ENCODE peak calls at places on chromosomes 4 and X, in seven cellular contexts. One of them, this sample, is unnamed.

GRCh38 chr4:7979652-7979968 is 39.9 kb upstream of the AFAP1 start:
- DNase-seq in ELF-1: no peak
- DNase-seq in GM13977: no peak
- DNase-seq in gastrocnemius medialis: no peak
- DNase-seq in activated T-cell treated with anti-CD3 and anti-CD28 coated beads, Interleukin-2, amount 50 U/mL, for 72 hours: no peak
- DNase-seq in caudate nucleus: no peak
- DNase-seq in LoVo: no peak
- DNase-seq in this sample: no peak

GRCh38 chr4:22515888-22516541 is at the start of gene ADGRA3:
- DNase-seq in ELF-1: peak
- DNase-seq in GM13977: peak
- DNase-seq in gastrocnemius medialis: peak
- DNase-seq in activated T-cell treated with anti-CD3 and anti-CD28 coated beads, Interleukin-2, amount 50 U/mL, for 72 hours: peak
- DNase-seq in caudate nucleus: no peak
- DNase-seq in LoVo: peak
- DNase-seq in this sample: no peak

GRCh38 chr4:7419961-7420660 is 14.6 kb downstream of the PSAPL1 start:
- DNase-seq in ELF-1: no peak
- DNase-seq in GM13977: no peak
- DNase-seq in gastrocnemius medialis: no peak
- DNase-seq in activated T-cell treated with anti-CD3 and anti-CD28 coated beads, Interleukin-2, amount 50 U/mL, for 72 hours: no peak
- DNase-seq in caudate nucleus: no peak
- DNase-seq in LoVo: no peak
- DNase-seq in this sample: no peak

GRCh38 chrX:49762175-49762704 is 66.5 kb upstream of the PAGE1 start:
- DNase-seq in ELF-1: no peak
- DNase-seq in GM13977: no peak
- DNase-seq in gastrocnemius medialis: no peak
- DNase-seq in activated T-cell treated with anti-CD3 and anti-CD28 coated beads, Interleukin-2, amount 50 U/mL, for 72 hours: no peak
- DNase-seq in caudate nucleus: no peak
- DNase-seq in LoVo: no peak
- DNase-seq in this sample: no peak

GRCh38 chrX:153411255-153411987 is at the start of gene ZFP92:
- DNase-seq in ELF-1: no peak
- DNase-seq in GM13977: peak
- DNase-seq in gastrocnemius medialis: no peak
- DNase-seq in activated T-cell treated with anti-CD3 and anti-CD28 coated beads, Interleukin-2, amount 50 U/mL, for 72 hours: peak
- DNase-seq in caudate nucleus: no peak
- DNase-seq in LoVo: no peak
- DNase-seq in this sample: no peak

GRCh38 chrX:149487292-149487691 is 17.8 kb downstream of the IDS start:
- DNase-seq in ELF-1: peak
- DNase-seq in GM13977: no peak
- DNase-seq in gastrocnemius medialis: no peak
- DNase-seq in activated T-cell treated with anti-CD3 and anti-CD28 coated beads, Interleukin-2, amount 50 U/mL, for 72 hours: no peak
- DNase-seq in caudate nucleus: no peak
- DNase-seq in LoVo: no peak
- DNase-seq in this sample: no peak

GRCh38 chr4:6408263-6408662 is 64.2 kb downstream of the PPP2R2C start:
- DNase-seq in ELF-1: peak
- DNase-seq in GM13977: no peak
- DNase-seq in gastrocnemius medialis: no peak
- DNase-seq in activated T-cell treated with anti-CD3 and anti-CD28 coated beads, Interleukin-2, amount 50 U/mL, for 72 hours: no peak
- DNase-seq in caudate nucleus: no peak
- DNase-seq in LoVo: no peak
- DNase-seq in this sample: no peak

GRCh38 chr4:26183017-26183416 is 137.8 kb upstream of the RBPJ start:
- DNase-seq in ELF-1: no peak
- DNase-seq in GM13977: no peak
- DNase-seq in gastrocnemius medialis: no peak
- DNase-seq in activated T-cell treated with anti-CD3 and anti-CD28 coated beads, Interleukin-2, amount 50 U/mL, for 72 hours: no peak
- DNase-seq in caudate nucleus: no peak
- DNase-seq in LoVo: no peak
- DNase-seq in this sample: no peak

GRCh38 chrX:139203681-139204575 is 326.6 kb upstream of the F9 start:
- DNase-seq in ELF-1: peak
- DNase-seq in GM13977: no peak
- DNase-seq in gastrocnemius medialis: no peak
- DNase-seq in activated T-cell treated with anti-CD3 and anti-CD28 coated beads, Interleukin-2, amount 50 U/mL, for 72 hours: no peak
- DNase-seq in caudate nucleus: no peak
- DNase-seq in LoVo: no peak
- DNase-seq in this sample: no peak

GRCh38 chrX:3712870-3713224 is 602 bp downstream of the PRKX start:
- DNase-seq in ELF-1: no peak
- DNase-seq in GM13977: no peak
- DNase-seq in gastrocnemius medialis: no peak
- DNase-seq in activated T-cell treated with anti-CD3 and anti-CD28 coated beads, Interleukin-2, amount 50 U/mL, for 72 hours: peak
- DNase-seq in caudate nucleus: no peak
- DNase-seq in LoVo: no peak
- DNase-seq in this sample: no peak

GRCh38 chrX:47566841-47567240 is 5.8 kb downstream of the ARAF start:
- DNase-seq in ELF-1: no peak
- DNase-seq in GM13977: no peak
- DNase-seq in gastrocnemius medialis: no peak
- DNase-seq in activated T-cell treated with anti-CD3 and anti-CD28 coated beads, Interleukin-2, amount 50 U/mL, for 72 hours: no peak
- DNase-seq in caudate nucleus: no peak
- DNase-seq in LoVo: no peak
- DNase-seq in this sample: no peak

GRCh38 chr4:73922766-73923630 is 53.8 kb downstream of the CXCL1 start:
- DNase-seq in ELF-1: no peak
- DNase-seq in GM13977: no peak
- DNase-seq in gastrocnemius medialis: no peak
- DNase-seq in activated T-cell treated with anti-CD3 and anti-CD28 coated beads, Interleukin-2, amount 50 U/mL, for 72 hours: no peak
- DNase-seq in caudate nucleus: no peak
- DNase-seq in LoVo: peak
- DNase-seq in this sample: no peak

GRCh38 chrX:13258725-13259124 is 61.1 kb downstream of the ATXN3L start:
- DNase-seq in ELF-1: no peak
- DNase-seq in GM13977: no peak
- DNase-seq in gastrocnemius medialis: no peak
- DNase-seq in activated T-cell treated with anti-CD3 and anti-CD28 coated beads, Interleukin-2, amount 50 U/mL, for 72 hours: no peak
- DNase-seq in caudate nucleus: no peak
- DNase-seq in LoVo: no peak
- DNase-seq in this sample: peak

GRCh38 chr4:186790630-186791029 is 67.0 kb upstream of the FAT1 start:
- DNase-seq in ELF-1: no peak
- DNase-seq in GM13977: no peak
- DNase-seq in gastrocnemius medialis: no peak
- DNase-seq in activated T-cell treated with anti-CD3 and anti-CD28 coated beads, Interleukin-2, amount 50 U/mL, for 72 hours: no peak
- DNase-seq in caudate nucleus: no peak
- DNase-seq in LoVo: no peak
- DNase-seq in this sample: no peak

GRCh38 chr4:118287691-118288090 is 65.1 kb downstream of the PRSS12 start:
- DNase-seq in ELF-1: no peak
- DNase-seq in GM13977: no peak
- DNase-seq in gastrocnemius medialis: no peak
- DNase-seq in activated T-cell treated with anti-CD3 and anti-CD28 coated beads, Interleukin-2, amount 50 U/mL, for 72 hours: no peak
- DNase-seq in caudate nucleus: no peak
- DNase-seq in LoVo: no peak
- DNase-seq in this sample: no peak

GRCh38 chrX:56790778-56791177 is 61.7 kb downstream of the NBDY start:
- DNase-seq in ELF-1: no peak
- DNase-seq in GM13977: no peak
- DNase-seq in gastrocnemius medialis: no peak
- DNase-seq in activated T-cell treated with anti-CD3 and anti-CD28 coated beads, Interleukin-2, amount 50 U/mL, for 72 hours: no peak
- DNase-seq in caudate nucleus: no peak
- DNase-seq in LoVo: no peak
- DNase-seq in this sample: no peak

GRCh38 chr4:61772116-61772515 is 572.0 kb downstream of the ADGRL3 start:
- DNase-seq in ELF-1: no peak
- DNase-seq in GM13977: no peak
- DNase-seq in gastrocnemius medialis: no peak
- DNase-seq in activated T-cell treated with anti-CD3 and anti-CD28 coated beads, Interleukin-2, amount 50 U/mL, for 72 hours: no peak
- DNase-seq in caudate nucleus: no peak
- DNase-seq in LoVo: no peak
- DNase-seq in this sample: no peak

GRCh38 chrX:15960237-15960636 is 105.6 kb upstream of the AP1S2 start:
- DNase-seq in ELF-1: no peak
- DNase-seq in GM13977: no peak
- DNase-seq in gastrocnemius medialis: no peak
- DNase-seq in activated T-cell treated with anti-CD3 and anti-CD28 coated beads, Interleukin-2, amount 50 U/mL, for 72 hours: no peak
- DNase-seq in caudate nucleus: no peak
- DNase-seq in LoVo: no peak
- DNase-seq in this sample: no peak

GRCh38 chr4:6019316-6020263 is 1.4 kb upstream of the C4orf50 start:
- DNase-seq in ELF-1: peak
- DNase-seq in GM13977: peak
- DNase-seq in gastrocnemius medialis: no peak
- DNase-seq in activated T-cell treated with anti-CD3 and anti-CD28 coated beads, Interleukin-2, amount 50 U/mL, for 72 hours: peak
- DNase-seq in caudate nucleus: no peak
- DNase-seq in LoVo: peak
- DNase-seq in this sample: no peak

GRCh38 chrX:149221246-149221645 is 283.9 kb downstream of the IDS start:
- DNase-seq in ELF-1: no peak
- DNase-seq in GM13977: no peak
- DNase-seq in gastrocnemius medialis: no peak
- DNase-seq in activated T-cell treated with anti-CD3 and anti-CD28 coated beads, Interleukin-2, amount 50 U/mL, for 72 hours: no peak
- DNase-seq in caudate nucleus: no peak
- DNase-seq in LoVo: no peak
- DNase-seq in this sample: no peak

GRCh38 chr4:27474691-27475090 is 614.0 kb downstream of the STIM2 start:
- DNase-seq in ELF-1: no peak
- DNase-seq in GM13977: no peak
- DNase-seq in gastrocnemius medialis: no peak
- DNase-seq in activated T-cell treated with anti-CD3 and anti-CD28 coated beads, Interleukin-2, amount 50 U/mL, for 72 hours: no peak
- DNase-seq in caudate nucleus: no peak
- DNase-seq in LoVo: no peak
- DNase-seq in this sample: no peak

GRCh38 chrX:24491741-24492140 is 26.7 kb downstream of the PDK3 start:
- DNase-seq in ELF-1: peak
- DNase-seq in GM13977: no peak
- DNase-seq in gastrocnemius medialis: no peak
- DNase-seq in activated T-cell treated with anti-CD3 and anti-CD28 coated beads, Interleukin-2, amount 50 U/mL, for 72 hours: no peak
- DNase-seq in caudate nucleus: no peak
- DNase-seq in LoVo: no peak
- DNase-seq in this sample: no peak

GRCh38 chrX:155744534-155744933 is 131.8 kb upstream of the TMLHE start:
- DNase-seq in ELF-1: no peak
- DNase-seq in GM13977: no peak
- DNase-seq in gastrocnemius medialis: no peak
- DNase-seq in activated T-cell treated with anti-CD3 and anti-CD28 coated beads, Interleukin-2, amount 50 U/mL, for 72 hours: no peak
- DNase-seq in caudate nucleus: no peak
- DNase-seq in LoVo: no peak
- DNase-seq in this sample: no peak

GRCh38 chrX:148540114-148540513 is 39.7 kb downstream of the AFF2 start:
- DNase-seq in ELF-1: no peak
- DNase-seq in GM13977: no peak
- DNase-seq in gastrocnemius medialis: no peak
- DNase-seq in activated T-cell treated with anti-CD3 and anti-CD28 coated beads, Interleukin-2, amount 50 U/mL, for 72 hours: no peak
- DNase-seq in caudate nucleus: no peak
- DNase-seq in LoVo: no peak
- DNase-seq in this sample: no peak

GRCh38 chr4:16075061-16075460 is 8.8 kb downstream of the PROM1 start:
- DNase-seq in ELF-1: no peak
- DNase-seq in GM13977: no peak
- DNase-seq in gastrocnemius medialis: no peak
- DNase-seq in activated T-cell treated with anti-CD3 and anti-CD28 coated beads, Interleukin-2, amount 50 U/mL, for 72 hours: no peak
- DNase-seq in caudate nucleus: no peak
- DNase-seq in LoVo: no peak
- DNase-seq in this sample: no peak

GRCh38 chr4:107951551-107951950 is 20.2 kb downstream of the CYP2U1 start:
- DNase-seq in ELF-1: no peak
- DNase-seq in GM13977: no peak
- DNase-seq in gastrocnemius medialis: no peak
- DNase-seq in activated T-cell treated with anti-CD3 and anti-CD28 coated beads, Interleukin-2, amount 50 U/mL, for 72 hours: no peak
- DNase-seq in caudate nucleus: no peak
- DNase-seq in LoVo: no peak
- DNase-seq in this sample: no peak

GRCh38 chr4:113003841-113004240 is 45.6 kb upstream of the ANK2 start:
- DNase-seq in ELF-1: no peak
- DNase-seq in GM13977: no peak
- DNase-seq in gastrocnemius medialis: no peak
- DNase-seq in activated T-cell treated with anti-CD3 and anti-CD28 coated beads, Interleukin-2, amount 50 U/mL, for 72 hours: no peak
- DNase-seq in caudate nucleus: no peak
- DNase-seq in LoVo: no peak
- DNase-seq in this sample: no peak

GRCh38 chrX:54920610-54921426 is at the start of gene TRO:
- DNase-seq in ELF-1: peak
- DNase-seq in GM13977: no peak
- DNase-seq in gastrocnemius medialis: no peak
- DNase-seq in activated T-cell treated with anti-CD3 and anti-CD28 coated beads, Interleukin-2, amount 50 U/mL, for 72 hours: peak
- DNase-seq in caudate nucleus: no peak
- DNase-seq in LoVo: no peak
- DNase-seq in this sample: no peak

GRCh38 chrX:118973389-118974087 is 880 bp upstream of the LONRF3 start:
- DNase-seq in ELF-1: peak
- DNase-seq in GM13977: no peak
- DNase-seq in gastrocnemius medialis: peak
- DNase-seq in activated T-cell treated with anti-CD3 and anti-CD28 coated beads, Interleukin-2, amount 50 U/mL, for 72 hours: peak
- DNase-seq in caudate nucleus: no peak
- DNase-seq in LoVo: no peak
- DNase-seq in this sample: no peak

GRCh38 chr4:16067515-16067914 is 16.3 kb downstream of the PROM1 start:
- DNase-seq in ELF-1: no peak
- DNase-seq in GM13977: no peak
- DNase-seq in gastrocnemius medialis: no peak
- DNase-seq in activated T-cell treated with anti-CD3 and anti-CD28 coated beads, Interleukin-2, amount 50 U/mL, for 72 hours: no peak
- DNase-seq in caudate nucleus: peak
- DNase-seq in LoVo: no peak
- DNase-seq in this sample: no peak

GRCh38 chr4:1192493-1193205 is 20.3 kb upstream of the SPON2 start:
- DNase-seq in ELF-1: peak
- DNase-seq in GM13977: no peak
- DNase-seq in gastrocnemius medialis: peak
- DNase-seq in activated T-cell treated with anti-CD3 and anti-CD28 coated beads, Interleukin-2, amount 50 U/mL, for 72 hours: no peak
- DNase-seq in caudate nucleus: no peak
- DNase-seq in LoVo: no peak
- DNase-seq in this sample: no peak

GRCh38 chr4:17502764-17503163 is 9.1 kb downstream of the QDPR start:
- DNase-seq in ELF-1: no peak
- DNase-seq in GM13977: no peak
- DNase-seq in gastrocnemius medialis: no peak
- DNase-seq in activated T-cell treated with anti-CD3 and anti-CD28 coated beads, Interleukin-2, amount 50 U/mL, for 72 hours: no peak
- DNase-seq in caudate nucleus: no peak
- DNase-seq in LoVo: no peak
- DNase-seq in this sample: no peak

GRCh38 chr4:3334316-3334715 is 41.5 kb downstream of the RGS12 start:
- DNase-seq in ELF-1: no peak
- DNase-seq in GM13977: peak
- DNase-seq in gastrocnemius medialis: no peak
- DNase-seq in activated T-cell treated with anti-CD3 and anti-CD28 coated beads, Interleukin-2, amount 50 U/mL, for 72 hours: no peak
- DNase-seq in caudate nucleus: no peak
- DNase-seq in LoVo: no peak
- DNase-seq in this sample: no peak

GRCh38 chr4:48016141-48017107 is at the start of the genes CNGA1 and NIPAL1:
- DNase-seq in ELF-1: peak
- DNase-seq in GM13977: peak
- DNase-seq in gastrocnemius medialis: peak
- DNase-seq in activated T-cell treated with anti-CD3 and anti-CD28 coated beads, Interleukin-2, amount 50 U/mL, for 72 hours: peak
- DNase-seq in caudate nucleus: peak
- DNase-seq in LoVo: peak
- DNase-seq in this sample: peak

GRCh38 chr4:26321326-26322276 is 787 bp downstream of the RBPJ start:
- DNase-seq in ELF-1: peak
- DNase-seq in GM13977: no peak
- DNase-seq in gastrocnemius medialis: peak
- DNase-seq in activated T-cell treated with anti-CD3 and anti-CD28 coated beads, Interleukin-2, amount 50 U/mL, for 72 hours: peak
- DNase-seq in caudate nucleus: no peak
- DNase-seq in LoVo: no peak
- DNase-seq in this sample: no peak

GRCh38 chr4:17030543-17030942 is 132.1 kb upstream of the LDB2 start:
- DNase-seq in ELF-1: no peak
- DNase-seq in GM13977: no peak
- DNase-seq in gastrocnemius medialis: no peak
- DNase-seq in activated T-cell treated with anti-CD3 and anti-CD28 coated beads, Interleukin-2, amount 50 U/mL, for 72 hours: no peak
- DNase-seq in caudate nucleus: no peak
- DNase-seq in LoVo: peak
- DNase-seq in this sample: no peak

GRCh38 chr4:38872620-38873019 is 5.0 kb downstream of the FAM114A1 start:
- DNase-seq in ELF-1: peak
- DNase-seq in GM13977: no peak
- DNase-seq in gastrocnemius medialis: no peak
- DNase-seq in activated T-cell treated with anti-CD3 and anti-CD28 coated beads, Interleukin-2, amount 50 U/mL, for 72 hours: no peak
- DNase-seq in caudate nucleus: no peak
- DNase-seq in LoVo: peak
- DNase-seq in this sample: no peak

GRCh38 chr4:89509708-89510269 is 202.2 kb upstream of the GPRIN3 start:
- DNase-seq in ELF-1: no peak
- DNase-seq in GM13977: peak
- DNase-seq in gastrocnemius medialis: no peak
- DNase-seq in activated T-cell treated with anti-CD3 and anti-CD28 coated beads, Interleukin-2, amount 50 U/mL, for 72 hours: peak
- DNase-seq in caudate nucleus: no peak
- DNase-seq in LoVo: no peak
- DNase-seq in this sample: peak

This sample was measured in GM12864.